ENCODE peak calls at places on chromosomes 12 and 14, in eight cellular contexts. W is stomach, G is uterus, X is HCT116, Z is lower leg skin, V is GM12878, E is NB4, U is A549. T is an unnamed sample.

GRCh38 chr14:99657645-99658155 is 12.8 kb downstream of the HHIPL1 start:
- DNase-seq in W (no peak), G (no peak), X (no peak), Z (no peak), V (no peak), E (no peak), U (no peak), T (no peak)

GRCh38 chr12:62767506-62767905 is 167.4 kb downstream of the PPM1H start:
- DNase-seq in W (no peak), G (no peak), X (no peak), Z (no peak), V (no peak), E (no peak), U (peak; percentile 42), T (no peak)

GRCh38 chr12:58809064-58809607 is 111.2 kb downstream of the LRIG3 start:
- DNase-seq in W (no peak), G (no peak), X (no peak), Z (no peak), V (no peak), E (no peak), U (no peak), T (no peak)

GRCh38 chr12:90484130-90484529 is 470.8 kb downstream of the CCER1 start:
- DNase-seq in W (no peak), G (no peak), X (no peak), Z (no peak), V (no peak), E (no peak), U (no peak), T (no peak)

GRCh38 chr14:103562385-103563088 is at the start of the genes BAG5 and COA8:
- DNase-seq in W (peak; percentile 85), G (peak; percentile 85), X (peak; percentile 76), Z (peak; percentile 70), V (peak; percentile 35), E (peak; percentile 91), U (peak; percentile 89), T (peak; percentile 93)

GRCh38 chr14:52251724-52252123 is 15.8 kb upstream of the PTGDR start:
- DNase-seq in W (no peak), G (no peak), X (no peak), Z (no peak), V (no peak), E (no peak), U (no peak), T (no peak)

GRCh38 chr12:64900540-64900939 is 76.1 kb downstream of the TBC1D30 start:
- DNase-seq in W (no peak), G (no peak), X (no peak), Z (peak; percentile 22), V (no peak), E (no peak), U (no peak), T (no peak)

GRCh38 chr12:46217686-46218508 is 50.9 kb downstream of the SLC38A1 start:
- DNase-seq in W (peak; percentile 34), G (no peak), X (no peak), Z (peak; percentile 46), V (peak; percentile 90), E (peak; percentile 96), U (no peak), T (no peak)

GRCh38 chr12:91406920-91407341 is 224.3 kb upstream of the DCN start:
- DNase-seq in W (no peak), G (no peak), X (peak; percentile 13), Z (no peak), V (peak; percentile 54), E (no peak), U (peak; percentile 69), T (no peak)

GRCh38 chr12:98238513-98238912 is 276.9 kb upstream of the TMPO start:
- DNase-seq in W (no peak), G (peak; percentile 29), X (no peak), Z (peak; percentile 14), V (no peak), E (no peak), U (no peak), T (no peak)

GRCh38 chr14:72594099-72594901 is 299.6 kb downstream of the DPF3 start:
- DNase-seq in W (no peak), G (no peak), X (no peak), Z (no peak), V (peak; percentile 74), E (peak; percentile 67), U (no peak), T (no peak)

GRCh38 chr14:68502196-68502595 is 290.7 kb downstream of the ZFP36L1 start:
- DNase-seq in W (no peak), G (no peak), X (no peak), Z (no peak), V (no peak), E (no peak), U (no peak), T (no peak)

GRCh38 chr12:7091660-7092228 is 501 bp downstream of the C1R start:
- DNase-seq in W (no peak), G (peak; percentile 65), X (no peak), Z (no peak), V (no peak), E (no peak), U (no peak), T (peak; percentile 90)

GRCh38 chr14:97620071-97620470 is 822.9 kb downstream of the VRK1 start:
- DNase-seq in W (no peak), G (no peak), X (no peak), Z (no peak), V (no peak), E (no peak), U (no peak), T (no peak)

GRCh38 chr12:65495233-65495632 is 216.8 kb downstream of the MSRB3 start:
- DNase-seq in W (no peak), G (no peak), X (peak; percentile 88), Z (no peak), V (no peak), E (peak; percentile 14), U (peak; percentile 20), T (no peak)

GRCh38 chr14:99273025-99273723 is 1.2 kb upstream of the BCL11B start:
- DNase-seq in W (peak; percentile 26), G (no peak), X (no peak), Z (peak; percentile 60), V (no peak), E (peak; percentile 53), U (peak; percentile 77), T (no peak)

GRCh38 chr12:105957058-105957457 is 181.7 kb downstream of the NUAK1 start:
- DNase-seq in W (no peak), G (no peak), X (no peak), Z (no peak), V (no peak), E (no peak), U (no peak), T (no peak)

GRCh38 chr12:50597200-50598195 is 92.7 kb downstream of the DIP2B start:
- DNase-seq in W (peak; percentile 39), G (peak; percentile 24), X (peak; percentile 71), Z (no peak), V (peak; percentile 55), E (peak; percentile 75), U (peak; percentile 68), T (no peak)
- TF ChIP-seq CTCF in W (no peak), G (no peak), X (no peak), Z (no peak), V (no peak), E (no peak), U (no peak), T (no peak)

DNA sequence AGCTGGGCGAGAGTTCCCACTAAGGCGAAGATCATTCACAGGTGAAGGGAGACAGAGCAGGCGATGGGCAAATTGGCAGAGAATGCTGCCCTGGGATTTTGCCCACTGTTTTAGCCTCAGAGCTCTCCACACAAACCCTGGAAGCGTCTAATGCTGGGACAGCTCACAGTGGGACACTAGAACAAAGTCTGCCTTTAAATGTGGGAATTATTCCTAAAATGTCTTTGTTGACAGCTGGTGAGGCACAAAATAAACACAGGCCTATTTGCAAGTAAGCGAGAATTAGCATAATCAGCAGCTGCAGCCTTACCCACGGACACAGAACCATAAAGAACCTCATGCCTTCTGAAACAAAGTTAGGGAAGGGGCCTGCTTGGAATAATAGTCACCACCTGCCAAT is 824.5 kb downstream of the AACS start:
- DNase-seq in W (no peak), G (no peak), X (no peak), Z (no peak), V (no peak), E (no peak), U (no peak), T (no peak)
- TF ChIP-seq POLR2A in W (no peak), G (no peak), X (no peak), Z (no peak), V (no peak), E (no peak), U (no peak), T (no peak)

GRCh38 chr12:11815397-11815796 is 165.9 kb downstream of the ETV6 start:
- DNase-seq in W (no peak), G (no peak), X (no peak), Z (no peak), V (no peak), E (no peak), U (no peak), T (no peak)

GRCh38 chr12:11814362-11814761 is 164.9 kb downstream of the ETV6 start:
- DNase-seq in W (no peak), G (no peak), X (no peak), Z (no peak), V (no peak), E (peak; percentile 35), U (no peak), T (no peak)

GRCh38 chr12:11810962-11811361 is 161.5 kb downstream of the ETV6 start:
- DNase-seq in W (no peak), G (no peak), X (no peak), Z (no peak), V (no peak), E (no peak), U (no peak), T (no peak)

GRCh38 chr12:11813422-11813813 is 163.9 kb downstream of the ETV6 start:
- DNase-seq in W (no peak), G (no peak), X (no peak), Z (no peak), V (no peak), E (no peak), U (no peak), T (no peak)

DNA sequence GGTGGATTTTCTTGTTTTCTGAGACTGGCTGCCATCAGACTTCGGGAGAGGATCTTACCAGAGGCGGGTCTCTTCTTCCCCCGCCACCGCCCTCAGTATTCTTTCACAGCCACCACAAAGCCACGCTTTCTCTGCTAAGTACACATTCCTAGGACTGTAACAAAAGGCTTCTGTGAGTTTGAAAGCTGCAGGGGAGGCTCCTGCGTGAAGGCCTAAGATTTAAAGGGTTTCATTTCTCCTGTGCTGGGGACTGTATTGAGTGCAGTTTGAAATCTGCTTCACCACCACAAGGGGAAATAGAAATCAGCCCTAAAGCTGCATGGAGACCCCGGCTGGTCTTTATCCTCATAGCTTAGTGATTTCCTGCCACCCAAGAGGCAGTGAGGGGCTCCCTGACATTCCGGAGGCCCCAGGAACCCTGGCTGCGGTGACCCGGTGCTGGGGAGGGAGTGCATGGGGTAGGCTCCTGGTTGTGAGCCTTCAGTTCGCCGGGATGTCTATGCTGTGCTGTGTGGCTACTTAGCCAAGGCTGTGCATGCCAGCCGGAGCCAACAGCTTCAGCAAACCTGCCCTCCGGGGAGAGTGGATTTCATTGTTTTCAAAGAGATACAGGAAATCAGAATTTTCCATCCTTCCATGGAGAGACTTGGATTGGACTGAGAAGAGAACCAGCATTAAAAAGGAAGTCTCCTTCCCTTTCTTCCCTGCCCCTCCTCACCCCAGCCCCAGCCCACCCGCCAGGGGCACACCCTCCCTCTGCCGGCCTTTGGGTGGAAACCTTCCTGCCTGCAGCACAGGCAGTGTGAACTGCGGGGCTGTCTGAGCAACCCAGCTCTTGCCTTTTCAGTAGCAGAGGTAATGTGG is 163.3 kb downstream of the ETV6 start:
- DNase-seq in W (no peak), G (no peak), X (no peak), Z (no peak), V (no peak), E (peak; percentile 79), U (no peak), T (no peak)
- TF ChIP-seq CTCF in W (peak; percentile 17), G (peak; percentile 18), X (no peak), Z (no peak), V (peak; percentile 38), E (peak; percentile 12), U (no peak), T (no peak)

GRCh38 chr12:123062682-123063426 is 82.4 kb downstream of the ARL6IP4 start:
- DNase-seq in W (peak; percentile 47), G (no peak), X (peak; percentile 18), Z (peak; percentile 46), V (no peak), E (peak; percentile 66), U (peak; percentile 68), T (peak; percentile 70)
- TF ChIP-seq POLR2A in W (no peak), G (no peak), X (no peak), Z (no peak), V (no peak), E (no peak), U (no peak), T (no peak)

T was measured in right lobe of liver.